ENCODE peak calls at places on chromosomes 7 and 10, in eight cellular contexts. Q is amniotic stem cell; D is T-helper 17 cell; J is suprapubic skin; I is AG04450; R is choroid plexus epithelial cell; A is endothelial cell; T is stimulated activated naive B cell treated with anti-CD40 and anti-IgM and Interleukin-4, amounts not matched to agents 10 μg/mL and 1 μg/mL and 100 μg/mL, for 72 hours. B is an unnamed sample.

GRCh38 chr7:636396-636795 is 90.1 kb upstream of the DNAAF5 start:
- DNase-seq in T (no peak), R (peak; percentile 38), D (peak; percentile 35), I (no peak), J (no peak), A (peak; percentile 42), Q (peak; percentile 1), B (peak; percentile 68)

GRCh38 chr10:84310470-84310869 is 17.9 kb upstream of the CCSER2 start:
- DNase-seq in I (no peak), R (peak; percentile 67), T (no peak), A (no peak), J (no peak), Q (no peak), D (no peak), B (no peak)

GRCh38 chr7:1362301-1362700 is 97.0 kb downstream of the MICALL2 start:
- DNase-seq in A (no peak), Q (no peak), D (no peak), R (no peak), T (no peak), I (no peak), J (no peak), B (no peak)

GRCh38 chr7:158327012-158327411 is 260.6 kb downstream of the PTPRN2 start:
- DNase-seq in R (no peak), T (no peak), J (no peak), A (no peak), Q (no peak), I (no peak), D (no peak), B (no peak)

GRCh38 chr10:102334106-102334505 is 61.4 kb upstream of the NFKB2 start:
- DNase-seq in I (no peak), D (no peak), T (no peak), A (no peak), R (peak; percentile 70), Q (no peak), J (no peak), B (no peak)

GRCh38 chr7:34991938-34992840 is 45.1 kb downstream of the DPY19L1 start:
- DNase-seq in R (peak; percentile 74), T (no peak), J (no peak), Q (no peak), I (no peak), A (no peak), D (peak; percentile 9), B (no peak)

GRCh38 chr10:100081075-100082001 is at the start of gene CPN1:
- DNase-seq in R (no peak), I (no peak), A (no peak), Q (no peak), D (no peak), J (no peak), T (no peak), B (no peak)

GRCh38 chr10:48772059-48772458 is 87.4 kb downstream of the WDFY4 start:
- DNase-seq in R (no peak), D (no peak), J (no peak), Q (no peak), A (no peak), T (no peak), I (no peak), B (no peak)

GRCh38 chr10:93773705-93774104 is 16.0 kb downstream of the LGI1 start:
- DNase-seq in J (no peak), T (no peak), A (no peak), Q (no peak), I (no peak), D (no peak), R (no peak), B (no peak)

GRCh38 chr10:126465771-126466170 is 77.5 kb upstream of the ADAM12 start:
- DNase-seq in T (no peak), I (no peak), A (no peak), Q (no peak), R (peak; percentile 28), J (no peak), D (no peak), B (no peak)

GRCh38 chr7:82527831-82528230 is 84.3 kb upstream of the CACNA2D1 start:
- DNase-seq in D (no peak), A (no peak), Q (no peak), R (peak; percentile 74), J (no peak), I (no peak), T (no peak), B (no peak)

GRCh38 chr7:111954474-111955311 is 251.5 kb downstream of the DOCK4 start:
- DNase-seq in D (no peak), Q (no peak), A (no peak), T (no peak), I (no peak), R (no peak), J (no peak), B (no peak)

GRCh38 chr10:34584164-34584563 is 230.9 kb downstream of the PARD3 start:
- DNase-seq in D (no peak), A (no peak), R (peak; percentile 93), I (peak; percentile 74), Q (peak; percentile 23), T (no peak), J (no peak), B (no peak)

GRCh38 chr10:44696496-44696895 is 214.6 kb upstream of the TMEM72 start:
- DNase-seq in Q (peak; percentile 52), J (no peak), D (no peak), I (no peak), T (no peak), A (no peak), R (peak; percentile 76), B (no peak)

GRCh38 chr10:24465899-24466615 is 257.1 kb downstream of the KIAA1217 start:
- DNase-seq in A (no peak), T (no peak), R (peak; percentile 97), J (no peak), I (peak; percentile 79), D (no peak), Q (peak; percentile 77), B (peak; percentile 22)

GRCh38 chr7:133742709-133743538 is 384.2 kb upstream of the LRGUK start:
- DNase-seq in I (no peak), T (peak; percentile 1), A (peak; percentile 18), D (no peak), Q (no peak), R (peak; percentile 74), J (no peak), B (no peak)

GRCh38 chr7:150580615-150580986 is 13.4 kb downstream of the GIMAP4 start:
- DNase-seq in D (no peak), Q (no peak), J (no peak), I (no peak), A (no peak), R (no peak), T (no peak), B (no peak)

GRCh38 chr10:117552759-117553158 is 10.2 kb downstream of the EMX2 start:
- DNase-seq in Q (no peak), R (no peak), I (no peak), J (no peak), T (no peak), D (no peak), A (no peak), B (no peak)

GRCh38 chr7:798921-799470 is 33.3 kb upstream of the SUN1 start:
- DNase-seq in I (no peak), J (no peak), D (no peak), Q (no peak), R (no peak), T (no peak), A (no peak), B (no peak)

GRCh38 chr10:71774916-71775702 is 1.8 kb upstream of the VSIR start:
- DNase-seq in T (no peak), R (no peak), D (no peak), J (no peak), I (no peak), Q (no peak), A (no peak), B (no peak)

GRCh38 chr7:95578299-95578855 is 17.9 kb downstream of the PDK4 start:
- DNase-seq in J (no peak), A (no peak), D (no peak), T (no peak), I (no peak), Q (no peak), R (peak; percentile 41), B (no peak)

GRCh38 chr7:1200045-1200444 is 32.6 kb upstream of the UNCX start:
- DNase-seq in A (no peak), Q (no peak), J (no peak), R (peak; percentile 76), T (no peak), I (no peak), D (no peak), B (no peak)

GRCh38 chr7:27143022-27143949 is at the start of gene HOXA5:
- DNase-seq in T (peak; percentile 41), R (peak; percentile 27), D (no peak), A (peak; percentile 86), I (peak; percentile 100), J (peak; percentile 80), Q (no peak), B (no peak)

GRCh38 chr7:97973206-97973658 is 16.8 kb downstream of the OCM2 start:
- DNase-seq in R (peak; percentile 8), Q (no peak), J (no peak), I (no peak), T (no peak), D (no peak), A (no peak), B (no peak)

GRCh38 chr10:47370015-47370767 is 13.9 kb downstream of the ZNF488 start:
- DNase-seq in D (no peak), J (peak; percentile 28), Q (no peak), A (peak; percentile 1), R (no peak), T (no peak), I (no peak), B (no peak)

GRCh38 chr7:29017666-29018065 is 59.5 kb upstream of the TRIL start:
- DNase-seq in Q (no peak), A (no peak), D (no peak), J (no peak), I (no peak), T (no peak), R (peak; percentile 74), B (no peak)

GRCh38 chr10:103145046-103145445 is 48.0 kb downstream of the NT5C2 start:
- DNase-seq in D (no peak), I (peak; percentile 60), J (no peak), T (no peak), R (peak; percentile 84), A (no peak), Q (no peak), B (no peak)

GRCh38 chr10:3293536-3294431 is 121.2 kb upstream of the PITRM1 start:
- DNase-seq in I (no peak), D (no peak), A (no peak), J (no peak), R (peak; percentile 24), Q (no peak), T (no peak), B (no peak)

GRCh38 chr10:72455889-72456588 is 101.3 kb upstream of the DNAJB12 start:
- DNase-seq in T (no peak), A (no peak), Q (no peak), I (no peak), R (peak; percentile 14), D (no peak), J (no peak), B (no peak)

GRCh38 chr7:135714534-135715009 is 13.4 kb downstream of the SLC13A4 start:
- DNase-seq in J (no peak), I (peak; percentile 38), R (peak; percentile 81), T (no peak), A (no peak), Q (peak; percentile 65), D (no peak), B (no peak)

GRCh38 chr10:3852147-3852904 is 67.3 kb upstream of the KLF6 start:
- DNase-seq in R (peak; percentile 99), T (peak; percentile 56), D (peak; percentile 41), Q (peak; percentile 92), I (peak; percentile 95), A (no peak), J (peak; percentile 86), B (peak; percentile 79)

GRCh38 chr7:23211542-23211941 is 29.7 kb downstream of the NUP42 start:
- DNase-seq in A (no peak), T (no peak), Q (no peak), D (no peak), I (no peak), R (no peak), J (no peak), B (no peak)

GRCh38 chr7:146960747-146961416 is 844.3 kb downstream of the CNTNAP2 start:
- DNase-seq in D (no peak), J (no peak), A (no peak), I (no peak), T (no peak), Q (no peak), R (no peak), B (no peak)

GRCh38 chr10:43949351-43949750 is 300.7 kb upstream of the ZNF32 start:
- DNase-seq in J (no peak), Q (no peak), R (no peak), D (no peak), T (no peak), A (no peak), I (no peak), B (no peak)